ENCODE peak calls at places on chromosomes 12 and 14, in seven cellular contexts. H is GM04504; I is amniotic stem cell; R is central memory CD8-positive, alpha-beta T cell; P is stimulated activated CD4-positive, alpha-beta T cell treated with anti-CD3 and anti-CD28 coated beads, Interleukin-1b, Interleukin-23, amount 100 ng/mL, for 24 hours; L is NCI-H748 treated with DMSO at 0.1 percent for 48 hours; N is esophagus squamous epithelium. J is an unnamed sample.

GRCh38 chr12:80352476-80352875 is 91.6 kb upstream of the PTPRQ start:
- DNase-seq in H (no peak), I (no peak), R (no peak), P (no peak), L (no peak), N (no peak), J (no peak)

GRCh38 chr14:47826809-47827208 is 151.4 kb upstream of the MDGA2 start:
- DNase-seq in H (no peak), I (no peak), R (no peak), P (no peak), L (no peak), N (no peak), J (no peak)

GRCh38 chr12:6345319-6346071 is 3.6 kb upstream of the TNFRSF1A start:
- DNase-seq in H (no peak), I (peak; percentile 77), R (no peak), P (no peak), L (no peak), N (no peak), J (peak; percentile 96)

GRCh38 chr12:51891843-51892242 is 3.9 kb downstream of the ANKRD33 start:
- DNase-seq in H (no peak), I (no peak), R (no peak), P (no peak), L (no peak), N (no peak), J (no peak)

GRCh38 chr12:101828463-101829196 is 2.1 kb downstream of the GNPTAB start:
- DNase-seq in H (no peak), I (no peak), R (no peak), P (no peak), L (no peak), N (no peak), J (no peak)

GRCh38 chr14:75715926-75716780 is 55.1 kb downstream of the TTLL5 start:
- DNase-seq in H (peak; percentile 38), I (peak; percentile 22), R (no peak), P (no peak), L (no peak), N (no peak), J (no peak)

GRCh38 chr14:95786566-95786965 is 72.6 kb upstream of the TCL1A start:
- DNase-seq in H (no peak), I (no peak), R (no peak), P (no peak), L (no peak), N (no peak), J (no peak)

GRCh38 chr12:3988519-3989217 is 115.5 kb upstream of the PARP11 start:
- DNase-seq in H (no peak), I (no peak), R (no peak), P (no peak), L (no peak), N (no peak), J (no peak)

GRCh38 chr14:24425704-24426103 is 3.8 kb downstream of the CBLN3 start:
- DNase-seq in H (no peak), I (peak; percentile 43), R (no peak), P (no peak), L (no peak), N (no peak), J (peak; percentile 51)

GRCh38 chr14:72892879-72893635 is 844 bp downstream of the DPF3 start:
- DNase-seq in H (no peak), I (no peak), R (no peak), P (no peak), L (no peak), N (no peak), J (no peak)

GRCh38 chr14:99281396-99281795 is 9.4 kb upstream of the BCL11B start:
- DNase-seq in H (no peak), I (no peak), R (no peak), P (no peak), L (no peak), N (no peak), J (no peak)

GRCh38 chr14:94439453-94440057 is 13.0 kb downstream of the SERPINA11 start:
- DNase-seq in H (no peak), I (no peak), R (no peak), P (no peak), L (no peak), N (no peak), J (no peak)

GRCh38 chr12:21308785-21309184 is 25.9 kb downstream of the SLCO1A2 start:
- DNase-seq in H (no peak), I (no peak), R (no peak), P (no peak), L (no peak), N (no peak), J (no peak)

GRCh38 chr12:110201995-110202394 is 77.8 kb downstream of the IFT81 start:
- DNase-seq in H (no peak), I (no peak), R (no peak), P (no peak), L (no peak), N (no peak), J (no peak)

GRCh38 chr12:122681814-122682213 is 21.3 kb downstream of the HCAR2 start:
- DNase-seq in H (peak; percentile 48), I (no peak), R (no peak), P (no peak), L (no peak), N (no peak), J (no peak)

GRCh38 chr12:124347805-124348658 is 53.1 kb downstream of the RFLNA start:
- DNase-seq in H (no peak), I (no peak), R (no peak), P (peak; percentile 10), L (no peak), N (no peak), J (no peak)

GRCh38 chr14:23533652-23534435 is 17.7 kb downstream of the ZFHX2 start:
- DNase-seq in H (no peak), I (no peak), R (no peak), P (no peak), L (no peak), N (no peak), J (no peak)

GRCh38 chr12:9646794-9647622 is 22.5 kb upstream of the CLEC2D start:
- DNase-seq in H (no peak), I (no peak), R (no peak), P (no peak), L (no peak), N (no peak), J (no peak)

GRCh38 chr14:100891051-100891450 is 12.5 kb downstream of the RTL1 start:
- DNase-seq in H (no peak), I (no peak), R (no peak), P (no peak), L (no peak), N (no peak), J (no peak)

GRCh38 chr14:97025722-97026121 is 228.5 kb downstream of the VRK1 start:
- DNase-seq in H (no peak), I (no peak), R (no peak), P (no peak), L (no peak), N (no peak), J (no peak)

GRCh38 chr14:100601914-100602313 is 14.7 kb upstream of the BEGAIN start:
- DNase-seq in H (no peak), I (no peak), R (no peak), P (no peak), L (no peak), N (no peak), J (no peak)

GRCh38 chr12:132152411-132152821 is 8.2 kb downstream of the NOC4L start:
- DNase-seq in H (no peak), I (no peak), R (no peak), P (no peak), L (no peak), N (no peak), J (no peak)

GRCh38 chr12:46916796-46917419 is 91.1 kb upstream of the SLC38A4 start:
- DNase-seq in H (no peak), I (no peak), R (no peak), P (no peak), L (no peak), N (no peak), J (no peak)

GRCh38 chr14:93914278-93914677 is 12.9 kb upstream of the FAM181A start:
- DNase-seq in H (no peak), I (no peak), R (no peak), P (no peak), L (no peak), N (no peak), J (no peak)

GRCh38 chr14:74511966-74512365 is 18.4 kb downstream of the ISCA2 start:
- DNase-seq in H (no peak), I (no peak), R (no peak), P (no peak), L (no peak), N (no peak), J (no peak)

GRCh38 chr12:49334226-49334625 is 2.8 kb downstream of the C1QL4 start:
- DNase-seq in H (no peak), I (no peak), R (no peak), P (no peak), L (no peak), N (no peak), J (no peak)

GRCh38 chr12:15192721-15193120 is 28.5 kb downstream of the RERG start:
- DNase-seq in H (no peak), I (no peak), R (no peak), P (no peak), L (no peak), N (no peak), J (no peak)

GRCh38 chr12:3361156-3361555 is 129.8 kb upstream of the PRMT8 start:
- DNase-seq in H (no peak), I (no peak), R (no peak), P (no peak), L (no peak), N (no peak), J (no peak)

GRCh38 chr12:95815635-95816212 is 25.2 kb upstream of the NTN4 start:
- DNase-seq in H (no peak), I (no peak), R (no peak), P (no peak), L (peak; percentile 32), N (no peak), J (no peak)

GRCh38 chr14:44564908-44565307 is 57.8 kb upstream of the FSCB start:
- DNase-seq in H (no peak), I (no peak), R (no peak), P (no peak), L (no peak), N (no peak), J (no peak)